ENCODE peak calls at places on chromosomes 12 and 14, in nine cellular contexts. Y is uterus; Z is BE2C; E is AG09309; I is GM12865; F is thyroid gland; K is GM20000; H is retinal pigment epithelial cell; C is CD8-positive, alpha-beta T cell. G is an unnamed sample.

GRCh38 chr12:68178184-68178583 is 18.6 kb upstream of the IFNG start:
- DNase-seq in Y (no peak), Z (no peak), E (no peak), I (no peak), F (no peak), K (no peak), H (no peak), C (no peak), G (no peak)

GRCh38 chr12:6825398-6826124 is 2.6 kb upstream of the P3H3 start:
- DNase-seq in Y (peak; percentile 88), Z (peak; percentile 89), E (peak; percentile 39), I (peak; percentile 72), F (peak; percentile 70), K (peak; percentile 94), H (no peak), C (peak; percentile 82), G (no peak)

GRCh38 chr12:123070267-123071081 is 80.4 kb downstream of the PITPNM2 start:
- DNase-seq in Y (no peak), Z (no peak), E (no peak), I (no peak), F (no peak), K (no peak), H (no peak), C (no peak), G (no peak)

GRCh38 chr12:26746315-26746714 is 86.7 kb downstream of the ITPR2 start:
- DNase-seq in Y (no peak), Z (no peak), E (peak; percentile 45), I (peak; percentile 18), F (no peak), K (no peak), H (no peak), C (no peak), G (no peak)

GRCh38 chr12:18277196-18277595 is 15.9 kb downstream of the PIK3C2G start:
- DNase-seq in Y (no peak), Z (no peak), E (no peak), I (no peak), F (no peak), K (no peak), H (no peak), C (no peak), G (no peak)

GRCh38 chr14:63454436-63454835 is 88.7 kb downstream of the PPP2R5E start:
- DNase-seq in Y (no peak), Z (no peak), E (no peak), I (no peak), F (no peak), K (no peak), H (no peak), C (no peak), G (no peak)

GRCh38 chr14:99995700-99996356 is 69.4 kb upstream of the EVL start:
- DNase-seq in Y (peak; percentile 44), Z (peak; percentile 71), E (no peak), I (peak; percentile 93), F (peak; percentile 63), K (peak; percentile 74), H (no peak), C (peak; percentile 73), G (no peak)

GRCh38 chr12:31594681-31595080 is 3.7 kb upstream of the DENND5B start:
- DNase-seq in Y (no peak), Z (no peak), E (no peak), I (no peak), F (no peak), K (no peak), H (no peak), C (no peak), G (no peak)

GRCh38 chr12:65715976-65716375 is 108.3 kb upstream of the HMGA2 start:
- DNase-seq in Y (no peak), Z (no peak), E (no peak), I (no peak), F (no peak), K (no peak), H (no peak), C (no peak), G (no peak)

GRCh38 chr12:52815676-52816075 is 1.8 kb upstream of the KRT4 start:
- DNase-seq in Y (no peak), Z (no peak), E (no peak), I (no peak), F (no peak), K (no peak), H (no peak), C (no peak), G (no peak)

GRCh38 chr12:121749267-121749666 is 36.7 kb downstream of the TMEM120B start:
- DNase-seq in Y (no peak), Z (no peak), E (no peak), I (no peak), F (no peak), K (no peak), H (no peak), C (no peak), G (no peak)
- TF ChIP-seq CTCF in Y (no peak), Z (no peak), E (no peak), I (no peak), F (no peak), K (no peak), H (no peak), C (no peak), G (no peak)

GRCh38 chr14:51205486-51205885 is 34.6 kb upstream of the TMX1 start:
- DNase-seq in Y (no peak), Z (no peak), E (no peak), I (no peak), F (no peak), K (no peak), H (no peak), C (no peak), G (no peak)

GRCh38 chr14:51206462-51206861 is 33.6 kb upstream of the TMX1 start:
- DNase-seq in Y (no peak), Z (no peak), E (no peak), I (no peak), F (no peak), K (no peak), H (no peak), C (no peak), G (no peak)

GRCh38 chr14:51201890-51202289 is 38.2 kb upstream of the TMX1 start:
- DNase-seq in Y (no peak), Z (no peak), E (no peak), I (peak; percentile 60), F (no peak), K (no peak), H (no peak), C (no peak), G (no peak)

GRCh38 chr14:51203881-51204280 is 36.2 kb upstream of the TMX1 start:
- DNase-seq in Y (no peak), Z (peak; percentile 83), E (no peak), I (no peak), F (no peak), K (no peak), H (no peak), C (no peak), G (no peak)

DNA sequence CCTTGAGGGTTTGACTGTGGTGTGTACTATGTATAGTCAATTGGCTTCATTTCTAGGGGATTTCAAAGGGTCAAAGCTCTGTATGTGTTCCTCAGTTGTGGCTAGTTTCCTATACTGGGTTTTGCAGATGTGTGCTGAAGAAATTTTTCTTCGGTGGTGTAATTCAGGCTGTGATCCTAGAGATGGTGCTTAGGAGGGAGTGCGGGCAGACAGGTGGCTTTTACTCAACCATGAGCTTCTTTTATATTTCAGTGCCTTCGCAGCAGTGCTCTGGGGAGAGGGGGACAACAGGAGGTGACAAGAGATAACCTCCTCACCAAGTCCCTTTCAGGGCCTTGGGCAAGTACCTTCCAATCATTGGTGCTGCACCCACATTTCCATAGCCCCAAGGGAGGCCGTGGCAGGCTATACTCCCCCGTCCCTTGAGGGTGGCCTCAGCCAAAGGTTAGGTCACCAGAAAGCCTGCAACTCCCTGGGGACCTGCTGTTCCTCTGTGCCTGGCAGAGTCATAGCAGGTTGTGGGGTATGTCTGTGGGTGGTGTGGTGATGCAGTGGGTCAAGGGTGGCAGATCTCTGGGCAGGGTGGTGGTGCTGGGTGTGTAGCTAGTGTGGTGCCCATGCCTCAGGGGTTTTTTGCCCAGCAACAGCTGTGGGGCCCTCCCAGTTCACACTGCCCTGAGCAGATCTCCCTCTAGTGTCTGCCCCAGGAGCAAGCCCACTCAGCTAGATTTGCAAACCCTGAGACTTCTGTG is 37.0 kb upstream of the TMX1 start:
- DNase-seq in Y (no peak), Z (peak; percentile 20), E (no peak), I (peak; percentile 83), F (no peak), K (peak; percentile 34), H (no peak), C (no peak), G (no peak)
- TF ChIP-seq CTCF in Y (no peak), Z (peak; percentile 28), E (no peak), I (peak; percentile 29), F (no peak), K (no peak), H (no peak), C (no peak), G (no peak)

DNA sequence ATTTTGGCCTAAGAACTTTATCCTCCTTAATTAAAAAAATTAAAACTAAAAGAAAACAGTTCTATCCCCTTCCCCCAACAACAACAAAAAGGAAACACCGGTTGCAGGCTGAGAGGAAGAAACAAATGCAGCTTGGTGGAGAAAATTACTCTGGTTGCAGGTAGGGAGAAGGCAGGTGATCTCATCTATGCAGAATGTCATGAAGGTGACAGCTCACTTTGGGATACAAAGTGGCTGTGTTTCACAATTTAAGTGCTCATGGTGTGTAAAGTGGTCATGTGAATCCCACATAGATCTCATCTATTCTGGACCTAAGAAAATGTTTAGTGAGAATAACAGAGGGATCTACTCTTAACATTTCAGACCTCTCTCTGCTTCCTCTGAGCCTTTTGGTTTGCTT is 219.7 kb upstream of the PKP2 start:
- DNase-seq in Y (no peak), Z (no peak), E (no peak), I (no peak), F (no peak), K (no peak), H (no peak), C (no peak), G (no peak)
- TF ChIP-seq CTCF in Y (no peak), Z (no peak), E (no peak), I (no peak), F (no peak), K (no peak), H (no peak), C (no peak), G (no peak)

GRCh38 chr12:111171334-111171733 is 197.6 kb downstream of the PHETA1 start:
- DNase-seq in Y (no peak), Z (no peak), E (no peak), I (no peak), F (no peak), K (no peak), H (no peak), C (no peak), G (no peak)

GRCh38 chr12:111173391-111174282 is 195.3 kb downstream of the PHETA1 start:
- DNase-seq in Y (no peak), Z (no peak), E (no peak), I (no peak), F (no peak), K (no peak), H (no peak), C (no peak), G (no peak)

GRCh38 chr12:111171832-111172231 is 197.1 kb downstream of the PHETA1 start:
- DNase-seq in Y (no peak), Z (no peak), E (no peak), I (no peak), F (no peak), K (no peak), H (no peak), C (no peak), G (no peak)

GRCh38 chr12:111175404-111175803 is 193.5 kb downstream of the PHETA1 start:
- DNase-seq in Y (no peak), Z (no peak), E (no peak), I (no peak), F (no peak), K (no peak), H (no peak), C (no peak), G (no peak)

GRCh38 chr12:111174283-111175108 is 194.4 kb downstream of the PHETA1 start:
- DNase-seq in Y (no peak), Z (no peak), E (no peak), I (no peak), F (no peak), K (peak; percentile 57), H (no peak), C (no peak), G (no peak)
- TF ChIP-seq CTCF in Y (no peak), Z (peak; percentile 41), E (no peak), I (peak; percentile 16), F (no peak), K (peak; percentile 21), H (peak; percentile 3), C (no peak), G (peak; percentile 38)

G was measured in chondrocyte.